ENCODE peak calls at places on chromosomes 6 and 20, in six cellular contexts. R is Panc1, Q is ovary, C is right lobe of liver, L is stomach, M is fibroblast of pulmonary artery. E is an unnamed sample.

GRCh38 chr6:7257521-7258230 is 55.3 kb downstream of the SSR1 start:
- DNase-seq in R (no peak), Q (no peak), C (peak), L (no peak), M (no peak), E (no peak)

GRCh38 chr20:51532577-51533191 is 9.8 kb downstream of the NFATC2 start:
- DNase-seq in R (no peak), Q (no peak), C (no peak), L (no peak), M (no peak), E (peak)

GRCh38 chr6:42190784-42191183 is 4.0 kb downstream of the GUCA1B start:
- DNase-seq in R (no peak), Q (no peak), C (no peak), L (no peak), M (peak), E (peak)

GRCh38 chr20:17960927-17961599 is 7.5 kb downstream of the SNX5 start:
- DNase-seq in R (no peak), Q (peak), C (no peak), L (no peak), M (peak), E (peak)

GRCh38 chr20:6075428-6076219 is 21.8 kb upstream of the LRRN4 start:
- DNase-seq in R (no peak), Q (peak), C (no peak), L (no peak), M (peak), E (peak)

GRCh38 chr6:165668951-165669350 is 5.9 kb upstream of the PDE10A start:
- DNase-seq in R (no peak), Q (no peak), C (no peak), L (no peak), M (no peak), E (no peak)

GRCh38 chr20:36301359-36302119 is 4.6 kb upstream of the DLGAP4 start:
- DNase-seq in R (no peak), Q (no peak), C (no peak), L (no peak), M (no peak), E (no peak)

GRCh38 chr20:1301031-1301529 is 27.9 kb downstream of the SDCBP2 start:
- DNase-seq in R (no peak), Q (no peak), C (no peak), L (no peak), M (peak), E (peak)

GRCh38 chr6:40740518-40740917 is 153.4 kb upstream of the LRFN2 start:
- DNase-seq in R (no peak), Q (no peak), C (no peak), L (no peak), M (no peak), E (no peak)

GRCh38 chr20:44758247-44759101 is 12.8 kb downstream of the KCNK15 start:
- DNase-seq in R (no peak), Q (no peak), C (no peak), L (no peak), M (no peak), E (no peak)

GRCh38 chr6:130434174-130434873 is 68.5 kb downstream of the TMEM200A start:
- DNase-seq in R (no peak), Q (no peak), C (no peak), L (no peak), M (peak), E (no peak)

GRCh38 chr6:30154709-30155521 is 6.1 kb downstream of the TRIM10 start:
- DNase-seq in R (no peak), Q (no peak), C (no peak), L (no peak), M (peak), E (peak)

GRCh38 chr6:83183082-83183828 is 9.8 kb downstream of the PGM3 start:
- DNase-seq in R (no peak), Q (no peak), C (no peak), L (no peak), M (peak), E (peak)

GRCh38 chr6:170095273-170095976 is 195.5 kb downstream of the DLL1 start:
- DNase-seq in R (no peak), Q (peak), C (peak), L (peak), M (no peak), E (no peak)

GRCh38 chr20:57509665-57510237 is 15.2 kb downstream of the CTCFL start:
- DNase-seq in R (no peak), Q (no peak), C (no peak), L (peak), M (peak), E (no peak)

GRCh38 chr6:106981901-106982300 is 7.4 kb upstream of the CD24 start:
- DNase-seq in R (no peak), Q (no peak), C (no peak), L (no peak), M (no peak), E (peak)

GRCh38 chr20:43658723-43659419 is 8.0 kb upstream of the MYBL2 start:
- DNase-seq in R (no peak), Q (no peak), C (no peak), L (no peak), M (no peak), E (no peak)

GRCh38 chr6:160791981-160792418 is 90.0 kb downstream of the PLG start:
- DNase-seq in R (peak), Q (no peak), C (no peak), L (no peak), M (no peak), E (no peak)

GRCh38 chr6:6801002-6801329 is 212.4 kb downstream of the LY86 start:
- DNase-seq in R (no peak), Q (no peak), C (no peak), L (peak), M (no peak), E (no peak)

GRCh38 chr6:152723398-152723797 is 25.7 kb downstream of the MYCT1 start:
- DNase-seq in R (no peak), Q (no peak), C (no peak), L (no peak), M (peak), E (peak)

GRCh38 chr6:159982726-159983506 is 14.0 kb downstream of the IGF2R start:
- DNase-seq in R (no peak), Q (no peak), C (no peak), L (no peak), M (peak), E (peak)

GRCh38 chr6:12962995-12963394 is 246.4 kb downstream of the PHACTR1 start:
- DNase-seq in R (no peak), Q (no peak), C (no peak), L (no peak), M (peak), E (peak)

GRCh38 chr20:51995038-51995437 is 192.7 kb upstream of the SALL4 start:
- DNase-seq in R (no peak), Q (no peak), C (no peak), L (no peak), M (no peak), E (peak)

DNA sequence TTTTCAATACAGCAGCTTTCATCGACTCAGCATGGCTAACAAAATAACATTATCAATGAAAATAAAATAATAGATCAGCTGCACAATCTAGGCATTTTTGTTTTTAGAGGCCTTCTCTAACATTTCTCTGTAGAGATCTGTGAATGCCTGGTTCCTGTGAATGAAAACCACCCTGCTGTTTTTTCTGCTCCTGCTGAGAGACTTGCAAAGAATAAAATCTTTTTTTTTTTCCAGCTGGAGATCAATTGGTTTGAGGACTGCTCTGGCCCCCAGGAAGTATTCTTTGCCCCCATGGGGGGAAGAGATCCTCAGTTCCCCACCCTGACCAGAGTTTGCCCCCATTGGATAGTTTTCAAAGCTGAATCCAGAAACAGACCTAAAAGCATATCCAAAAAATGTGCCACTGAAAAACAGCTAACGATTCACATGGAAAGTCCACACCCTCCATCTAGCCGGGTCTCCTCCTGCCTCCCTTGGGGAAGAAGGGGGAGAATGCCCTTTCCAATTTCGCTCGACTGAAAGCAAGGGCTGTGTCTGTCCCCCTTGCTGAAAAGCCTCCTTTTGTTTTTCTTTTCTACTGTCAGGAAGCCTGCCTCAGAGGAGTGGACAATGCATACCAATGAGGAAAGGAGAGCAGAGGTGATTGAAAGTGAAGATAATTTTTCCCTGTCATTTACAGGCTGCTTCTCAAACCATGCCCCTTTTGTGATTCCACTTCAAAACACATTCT is 317.4 kb downstream of the PRKN start:
- DNase-seq in R (no peak), Q (no peak), C (no peak), L (no peak), M (no peak), E (no peak)
- H3K4me3 ChIP-seq in R (no peak), Q (no peak), C (no peak), L (no peak), M (no peak), E (no peak)

DNA sequence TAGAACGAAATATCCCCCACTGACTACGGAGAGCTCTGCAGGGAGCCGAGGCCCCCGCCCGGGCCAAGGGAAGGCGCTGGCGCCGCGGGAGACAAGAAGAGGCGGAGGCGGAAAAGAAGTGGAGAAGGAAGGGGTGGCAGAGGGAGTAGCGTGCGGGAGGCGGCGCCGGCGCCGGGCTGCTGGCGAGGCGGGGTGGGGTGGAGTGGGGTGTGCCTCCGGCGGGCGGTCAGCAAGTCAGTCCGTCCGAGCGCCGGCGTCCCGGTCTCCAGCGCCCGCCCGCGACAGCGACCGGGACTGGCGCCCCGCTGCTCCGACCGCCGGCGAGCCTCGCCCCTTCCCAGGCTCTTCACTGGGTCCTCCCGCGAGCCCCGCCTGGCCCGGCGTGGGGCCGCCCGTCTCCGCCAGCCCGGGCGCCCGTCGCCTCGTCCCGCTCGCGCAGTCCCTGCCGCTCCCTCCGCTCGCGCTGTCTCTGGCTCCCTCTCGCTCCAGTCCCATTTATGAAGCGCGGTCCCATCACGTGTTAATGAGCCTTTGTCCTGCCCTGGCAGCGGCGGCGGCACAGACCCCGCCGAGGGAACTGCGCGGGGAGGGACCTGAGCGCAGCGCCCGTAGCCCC is at the start of gene CNR1:
- DNase-seq in R (no peak), Q (peak), C (peak), L (peak), M (peak), E (peak)
- TF ChIP-seq CTCF in R (peak), Q (no peak), C (no peak), L (no peak), M (no peak), E (no peak)

GRCh38 chr20:4949833-4950178 is 51.5 kb downstream of the SLC23A2 start:
- DNase-seq in R (peak), Q (no peak), C (no peak), L (no peak), M (peak), E (peak)
- H3K4me3 ChIP-seq in R (no peak), Q (no peak), C (peak), L (no peak), M (no peak), E (no peak)

DNA sequence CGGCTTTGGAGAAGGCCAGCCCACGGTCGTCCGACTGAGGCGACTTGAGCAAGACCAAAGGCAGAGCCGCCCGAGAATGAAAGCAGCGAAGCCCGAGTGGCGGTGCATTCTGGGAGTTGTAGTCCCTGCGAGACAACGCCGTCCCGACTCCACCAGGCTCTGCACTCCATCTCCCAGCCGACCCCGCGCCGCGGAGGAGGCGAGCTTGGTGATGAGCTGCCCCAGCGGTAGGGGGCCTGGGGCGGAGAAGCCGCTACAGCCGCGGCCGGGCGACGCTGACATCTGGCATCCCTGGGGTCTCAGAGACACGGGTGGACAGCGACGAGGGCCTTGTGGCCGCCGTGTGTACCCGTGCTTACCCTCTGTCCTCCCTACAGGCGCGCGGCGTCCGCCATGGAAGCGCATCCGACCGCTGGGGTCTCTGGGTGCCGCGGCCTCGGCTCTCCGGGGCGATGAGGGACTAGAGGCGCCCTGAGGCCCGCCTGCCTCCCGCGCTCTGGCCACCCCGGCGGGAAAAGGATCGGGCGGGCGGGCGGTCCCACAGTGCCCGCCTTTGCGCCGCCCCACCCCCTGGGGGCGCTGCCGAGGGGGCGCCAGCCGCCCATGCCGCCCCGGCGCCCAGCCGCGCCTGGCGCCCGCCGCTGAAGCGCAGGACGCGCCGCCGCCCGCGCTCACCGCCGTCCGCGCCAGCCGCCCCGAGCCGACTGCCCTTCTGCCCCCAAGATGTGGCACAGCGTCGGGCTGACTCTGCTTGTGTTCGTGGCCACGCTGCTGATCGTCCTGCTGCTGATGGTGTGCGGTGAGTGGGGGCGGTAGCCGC is at the start of gene SMIM13:
- DNase-seq in R (peak), Q (peak), C (peak), L (peak), M (peak), E (peak)
- TF ChIP-seq CTCF in R (peak), Q (peak), C (peak), L (no peak), M (peak), E (peak)

DNA sequence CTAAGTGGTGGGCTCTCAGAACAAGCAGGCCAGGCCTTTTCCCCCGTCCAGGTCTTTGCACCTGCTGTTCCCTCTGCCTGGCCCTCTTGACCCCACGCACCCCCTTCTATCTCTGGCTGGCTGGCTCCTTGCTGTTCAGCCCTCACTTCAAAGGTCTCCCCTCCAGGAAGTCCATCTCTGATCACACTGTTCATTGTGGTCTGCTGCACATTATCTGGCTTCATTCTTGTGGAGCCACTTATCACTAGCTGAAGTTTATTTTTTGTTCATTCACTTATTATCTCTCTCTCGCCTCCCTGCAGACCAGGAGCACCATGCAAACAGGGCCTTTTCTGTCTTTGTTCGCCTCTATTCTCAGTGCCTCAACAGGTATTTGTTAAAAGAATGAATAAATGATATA is 24.5 kb downstream of the SLC13A3 start:
- DNase-seq in R (no peak), Q (no peak), C (no peak), L (no peak), M (no peak), E (no peak)
- H3K4me3 ChIP-seq in R (no peak), Q (no peak), C (no peak), L (no peak), M (no peak), E (no peak)

DNA sequence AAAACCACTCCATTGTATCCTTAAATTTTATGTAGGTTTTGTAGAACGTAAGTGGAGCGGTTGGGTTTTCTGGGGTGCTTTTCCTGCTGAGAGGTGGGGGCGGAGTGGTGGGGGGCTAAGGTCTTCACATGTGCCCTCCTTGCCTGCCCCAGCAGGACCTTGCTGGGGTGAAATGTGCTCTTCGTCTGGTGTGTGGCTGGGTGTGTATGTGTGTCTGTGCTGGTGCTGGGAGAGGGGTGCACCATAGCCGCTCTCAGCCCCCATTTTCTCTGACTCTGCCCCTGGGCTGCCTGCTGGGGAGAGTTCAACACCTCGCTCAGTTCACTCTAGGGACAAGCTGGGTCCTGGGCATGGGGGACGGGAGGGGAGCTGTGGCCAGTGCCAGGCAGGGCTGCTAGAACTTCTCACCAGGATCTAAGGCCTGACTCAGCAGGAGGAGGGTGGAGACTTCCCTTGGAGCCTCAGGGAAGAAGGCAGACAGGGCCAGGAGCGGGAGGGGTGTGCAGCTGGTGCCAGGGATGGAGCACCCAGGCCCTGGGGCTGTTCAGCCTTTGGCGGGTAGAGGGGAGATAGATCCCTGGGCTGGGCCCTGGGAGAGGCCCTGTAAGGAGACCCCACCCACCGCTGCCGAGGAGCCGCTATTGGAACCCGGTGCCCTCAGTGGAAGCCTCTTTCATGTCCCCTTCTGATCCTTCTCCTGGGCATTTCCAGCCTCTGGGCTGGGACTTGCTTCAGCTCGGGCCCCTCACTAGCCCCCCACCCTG is 4.8 kb downstream of the SOX18 start:
- DNase-seq in R (no peak), Q (no peak), C (no peak), L (no peak), M (peak), E (peak)
- TF ChIP-seq CTCF in R (no peak), Q (no peak), C (no peak), L (no peak), M (no peak), E (no peak)